ENCODE peak calls at places on chromosomes 3 and 15, in seven cellular contexts. One of them, this sample, is unnamed.
A peak's percentile ranks its signal among the peaks of the same experiment; 100 is the strongest.

GRCh38 chr3:164407111-164407510 is 671.2 kb downstream of the SI start:
- DNase-seq in mesendoderm: no peak
- DNase-seq in neuronal stem cell: no peak
- DNase-seq in mesenchymal stem cell: no peak
- DNase-seq in H9: no peak
- DNase-seq in H1: no peak
- DNase-seq in trophoblast cell: no peak
- DNase-seq in this sample: no peak

GRCh38 chr3:55868347-55868746 is 381.2 kb upstream of the WNT5A start:
- DNase-seq in mesendoderm: peak; percentile 33
- DNase-seq in neuronal stem cell: no peak
- DNase-seq in mesenchymal stem cell: no peak
- DNase-seq in H9: no peak
- DNase-seq in H1: no peak
- DNase-seq in trophoblast cell: no peak
- DNase-seq in this sample: no peak

GRCh38 chr3:186524616-186525015 is 19.6 kb downstream of the CRYGS start:
- DNase-seq in mesendoderm: no peak
- DNase-seq in neuronal stem cell: no peak
- DNase-seq in mesenchymal stem cell: no peak
- DNase-seq in H9: no peak
- DNase-seq in H1: no peak
- DNase-seq in trophoblast cell: no peak
- DNase-seq in this sample: no peak

GRCh38 chr3:171286580-171287249 is 173.5 kb downstream of the TNIK start:
- DNase-seq in mesendoderm: no peak
- DNase-seq in neuronal stem cell: no peak
- DNase-seq in mesenchymal stem cell: peak; percentile 72
- DNase-seq in H9: no peak
- DNase-seq in H1: no peak
- DNase-seq in trophoblast cell: no peak
- DNase-seq in this sample: no peak

GRCh38 chr15:81118361-81118760 is 15.7 kb upstream of the CFAP161 start:
- DNase-seq in mesendoderm: no peak
- DNase-seq in neuronal stem cell: no peak
- DNase-seq in mesenchymal stem cell: no peak
- DNase-seq in H9: peak; percentile 34
- DNase-seq in H1: no peak
- DNase-seq in trophoblast cell: no peak
- DNase-seq in this sample: no peak

GRCh38 chr15:34331809-34332208 is 5.8 kb downstream of the SLC12A6 start:
- DNase-seq in mesendoderm: no peak
- DNase-seq in neuronal stem cell: no peak
- DNase-seq in mesenchymal stem cell: no peak
- DNase-seq in H9: no peak
- DNase-seq in H1: no peak
- DNase-seq in trophoblast cell: no peak
- DNase-seq in this sample: no peak

GRCh38 chr3:129021140-129021551 is 20.0 kb downstream of the EFCC1 start:
- DNase-seq in mesendoderm: no peak
- DNase-seq in neuronal stem cell: no peak
- DNase-seq in mesenchymal stem cell: peak; percentile 93
- DNase-seq in H9: no peak
- DNase-seq in H1: no peak
- DNase-seq in trophoblast cell: no peak
- DNase-seq in this sample: peak; percentile 83

GRCh38 chr3:69500604-69501003 is 114.7 kb upstream of the FRMD4B start:
- DNase-seq in mesendoderm: no peak
- DNase-seq in neuronal stem cell: no peak
- DNase-seq in mesenchymal stem cell: no peak
- DNase-seq in H9: no peak
- DNase-seq in H1: no peak
- DNase-seq in trophoblast cell: peak; percentile 14
- DNase-seq in this sample: no peak

GRCh38 chr3:132553811-132554210 is 43.3 kb upstream of the ACKR4 start:
- DNase-seq in mesendoderm: no peak
- DNase-seq in neuronal stem cell: no peak
- DNase-seq in mesenchymal stem cell: no peak
- DNase-seq in H9: no peak
- DNase-seq in H1: no peak
- DNase-seq in trophoblast cell: no peak
- DNase-seq in this sample: no peak

GRCh38 chr15:57476533-57476975 is 100.2 kb downstream of the CGNL1 start:
- DNase-seq in mesendoderm: no peak
- DNase-seq in neuronal stem cell: no peak
- DNase-seq in mesenchymal stem cell: peak; percentile 70
- DNase-seq in H9: no peak
- DNase-seq in H1: no peak
- DNase-seq in trophoblast cell: no peak
- DNase-seq in this sample: peak; percentile 70

GRCh38 chr15:100879461-100880138 is at the start of gene ALDH1A3:
- DNase-seq in mesendoderm: no peak
- DNase-seq in neuronal stem cell: no peak
- DNase-seq in mesenchymal stem cell: peak; percentile 48
- DNase-seq in H9: peak; percentile 52
- DNase-seq in H1: no peak
- DNase-seq in trophoblast cell: no peak
- DNase-seq in this sample: peak; percentile 16

GRCh38 chr3:107249132-107249531 is 128.1 kb upstream of the CCDC54 start:
- DNase-seq in mesendoderm: no peak
- DNase-seq in neuronal stem cell: no peak
- DNase-seq in mesenchymal stem cell: no peak
- DNase-seq in H9: no peak
- DNase-seq in H1: no peak
- DNase-seq in trophoblast cell: no peak
- DNase-seq in this sample: no peak

GRCh38 chr3:15805756-15806266 is 8.0 kb upstream of the ANKRD28 start:
- DNase-seq in mesendoderm: no peak
- DNase-seq in neuronal stem cell: no peak
- DNase-seq in mesenchymal stem cell: peak; percentile 95
- DNase-seq in H9: no peak
- DNase-seq in H1: no peak
- DNase-seq in trophoblast cell: peak; percentile 52
- DNase-seq in this sample: peak; percentile 89

GRCh38 chr3:81910244-81910852 is 148.9 kb upstream of the GBE1 start:
- DNase-seq in mesendoderm: peak; percentile 36
- DNase-seq in neuronal stem cell: peak; percentile 26
- DNase-seq in mesenchymal stem cell: peak; percentile 40
- DNase-seq in H9: no peak
- DNase-seq in H1: no peak
- DNase-seq in trophoblast cell: no peak
- DNase-seq in this sample: peak; percentile 21

DNA sequence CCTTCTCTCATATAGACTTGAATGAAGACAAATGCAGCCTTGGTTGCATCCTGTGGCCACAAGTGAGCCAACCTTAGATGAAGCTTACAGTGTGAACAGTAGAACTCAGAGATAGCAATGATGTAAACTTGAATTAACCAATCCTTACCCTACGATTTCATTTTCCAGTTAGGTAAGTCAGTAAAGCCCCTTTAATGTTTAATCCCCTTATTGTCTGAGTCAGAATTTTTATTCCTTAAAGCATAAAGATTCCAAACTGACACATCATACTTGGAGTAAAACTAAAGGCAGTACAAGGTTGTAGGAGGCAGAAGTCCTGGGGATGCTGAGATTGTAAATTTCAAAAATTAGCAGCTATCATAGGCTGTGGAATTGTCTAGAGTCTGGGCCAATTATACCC is 507.8 kb upstream of the DPH6 start:
- DNase-seq in mesendoderm: no peak
- DNase-seq in neuronal stem cell: no peak
- DNase-seq in mesenchymal stem cell: no peak
- DNase-seq in H9: no peak
- DNase-seq in H1: no peak
- DNase-seq in trophoblast cell: no peak
- DNase-seq in this sample: peak; percentile 37
- H3K79me1 ChIP-seq in mesendoderm: no peaks in the 10 kb centered on the region
- H3K79me1 ChIP-seq in neuronal stem cell: no peaks in the 10 kb centered on the region
- H3K79me1 ChIP-seq in mesenchymal stem cell: no peaks in the 10 kb centered on the region
- H3K79me1 ChIP-seq in H9: no peaks in the 10 kb centered on the region
- H3K79me1 ChIP-seq in H1: no peaks in the 10 kb centered on the region
- H3K79me1 ChIP-seq in trophoblast cell: no peaks in the 10 kb centered on the region
- H3K79me1 ChIP-seq in this sample: no peaks in the 10 kb centered on the region

DNA sequence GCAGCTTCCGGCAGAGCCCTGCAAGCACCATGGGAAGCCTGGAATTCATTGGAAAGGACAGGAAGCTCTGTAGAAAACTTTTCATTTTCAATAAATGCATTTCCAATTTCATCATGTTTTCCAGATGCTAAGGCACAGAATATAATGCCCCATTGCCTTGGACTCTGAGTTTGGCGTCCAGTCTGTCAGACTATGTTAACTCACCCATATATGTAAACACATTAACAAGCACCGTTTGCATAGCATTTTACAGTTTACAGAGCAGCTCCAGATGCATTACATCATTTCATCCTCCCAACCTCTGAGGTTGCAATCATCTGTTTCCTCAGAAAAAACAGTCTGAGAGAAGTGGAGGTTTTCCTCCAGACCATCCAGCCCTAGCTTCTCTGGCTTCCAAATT is 26.3 kb downstream of the CYP19A1 start:
- DNase-seq in mesendoderm: no peak
- DNase-seq in neuronal stem cell: no peak
- DNase-seq in mesenchymal stem cell: peak; percentile 46
- DNase-seq in H9: no peak
- DNase-seq in H1: no peak
- DNase-seq in trophoblast cell: no peak
- DNase-seq in this sample: peak; percentile 71
- H3K79me1 ChIP-seq in mesendoderm: no peaks in the 10 kb centered on the region
- H3K79me1 ChIP-seq in neuronal stem cell: no peaks in the 10 kb centered on the region
- H3K79me1 ChIP-seq in mesenchymal stem cell: no peaks in the 10 kb centered on the region
- H3K79me1 ChIP-seq in H9: no peaks in the 10 kb centered on the region
- H3K79me1 ChIP-seq in H1: no peaks in the 10 kb centered on the region
- H3K79me1 ChIP-seq in trophoblast cell: peaks cover 23% of the 10 kb centered on the region
- H3K79me1 ChIP-seq in this sample: no peaks in the 10 kb centered on the region

GRCh38 chr3:97439373-97439772 is 325.2 kb upstream of the ARL6 start:
- DNase-seq in mesendoderm: peak; percentile 19
- DNase-seq in neuronal stem cell: peak; percentile 14
- DNase-seq in mesenchymal stem cell: no peak
- DNase-seq in H9: no peak
- DNase-seq in H1: no peak
- DNase-seq in trophoblast cell: no peak
- DNase-seq in this sample: no peak
- H3K79me1 ChIP-seq in mesendoderm: no peaks in the 10 kb centered on the region
- H3K79me1 ChIP-seq in neuronal stem cell: no peaks in the 10 kb centered on the region
- H3K79me1 ChIP-seq in mesenchymal stem cell: no peaks in the 10 kb centered on the region
- H3K79me1 ChIP-seq in H9: no peaks in the 10 kb centered on the region
- H3K79me1 ChIP-seq in H1: no peaks in the 10 kb centered on the region
- H3K79me1 ChIP-seq in trophoblast cell: no peaks in the 10 kb centered on the region
- H3K79me1 ChIP-seq in this sample: no peaks in the 10 kb centered on the region

GRCh38 chr3:150449169-150449721 is 41.1 kb downstream of the TSC22D2 start:
- DNase-seq in mesendoderm: no peak
- DNase-seq in neuronal stem cell: no peak
- DNase-seq in mesenchymal stem cell: peak; percentile 81
- DNase-seq in H9: no peak
- DNase-seq in H1: no peak
- DNase-seq in trophoblast cell: no peak
- DNase-seq in this sample: peak; percentile 85
- H3K79me1 ChIP-seq in mesendoderm: peaks cover 4% of the 10 kb centered on the region
- H3K79me1 ChIP-seq in neuronal stem cell: peaks cover 2% of the 10 kb centered on the region
- H3K79me1 ChIP-seq in mesenchymal stem cell: no peaks in the 10 kb centered on the region
- H3K79me1 ChIP-seq in H9: no peaks in the 10 kb centered on the region
- H3K79me1 ChIP-seq in H1: no peaks in the 10 kb centered on the region
- H3K79me1 ChIP-seq in trophoblast cell: peaks cover 3% of the 10 kb centered on the region
- H3K79me1 ChIP-seq in this sample: peaks cover 48% of the 10 kb centered on the region

GRCh38 chr3:127247292-127247691 is 40.6 kb downstream of the PRR20G start:
- DNase-seq in mesendoderm: peak; percentile 12
- DNase-seq in neuronal stem cell: no peak
- DNase-seq in mesenchymal stem cell: no peak
- DNase-seq in H9: no peak
- DNase-seq in H1: no peak
- DNase-seq in trophoblast cell: no peak
- DNase-seq in this sample: no peak
- H3K79me1 ChIP-seq in mesendoderm: no peaks in the 10 kb centered on the region
- H3K79me1 ChIP-seq in neuronal stem cell: no peaks in the 10 kb centered on the region
- H3K79me1 ChIP-seq in mesenchymal stem cell: no peaks in the 10 kb centered on the region
- H3K79me1 ChIP-seq in H9: no peaks in the 10 kb centered on the region
- H3K79me1 ChIP-seq in H1: no peaks in the 10 kb centered on the region
- H3K79me1 ChIP-seq in trophoblast cell: no peaks in the 10 kb centered on the region
- H3K79me1 ChIP-seq in this sample: no peaks in the 10 kb centered on the region

GRCh38 chr3:97705739-97706138 is 58.8 kb upstream of the ARL6 start:
- DNase-seq in mesendoderm: no peak
- DNase-seq in neuronal stem cell: no peak
- DNase-seq in mesenchymal stem cell: no peak
- DNase-seq in H9: no peak
- DNase-seq in H1: no peak
- DNase-seq in trophoblast cell: no peak
- DNase-seq in this sample: no peak

GRCh38 chr3:97713634-97714033 is 50.9 kb upstream of the ARL6 start:
- DNase-seq in mesendoderm: no peak
- DNase-seq in neuronal stem cell: no peak
- DNase-seq in mesenchymal stem cell: no peak
- DNase-seq in H9: no peak
- DNase-seq in H1: no peak
- DNase-seq in trophoblast cell: no peak
- DNase-seq in this sample: no peak

GRCh38 chr3:97712919-97713318 is 51.6 kb upstream of the ARL6 start:
- DNase-seq in mesendoderm: no peak
- DNase-seq in neuronal stem cell: no peak
- DNase-seq in mesenchymal stem cell: no peak
- DNase-seq in H9: no peak
- DNase-seq in H1: no peak
- DNase-seq in trophoblast cell: no peak
- DNase-seq in this sample: no peak

DNA sequence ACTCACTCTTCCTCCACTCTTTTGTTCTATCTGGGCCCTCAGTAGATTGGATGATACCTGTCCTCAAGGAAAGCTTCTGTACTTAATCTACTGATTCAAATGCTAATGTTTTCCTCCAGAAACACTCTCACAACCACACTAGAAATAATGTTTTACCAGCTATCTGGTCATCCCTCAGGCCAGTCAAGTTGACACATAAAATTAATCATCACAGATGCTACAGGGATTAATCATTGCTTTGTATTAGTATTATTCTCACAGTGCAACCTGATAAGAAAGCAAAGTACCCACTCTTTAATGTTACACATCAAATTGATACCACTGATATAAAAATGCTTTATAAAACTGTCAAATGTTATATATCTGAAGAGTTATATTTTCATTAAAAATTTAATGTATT is 52.9 kb upstream of the ARL6 start:
- DNase-seq in mesendoderm: no peak
- DNase-seq in neuronal stem cell: no peak
- DNase-seq in mesenchymal stem cell: no peak
- DNase-seq in H9: no peak
- DNase-seq in H1: no peak
- DNase-seq in trophoblast cell: no peak
- DNase-seq in this sample: no peak
- H3K79me1 ChIP-seq in mesendoderm: no peaks in the 10 kb centered on the region
- H3K79me1 ChIP-seq in neuronal stem cell: no peaks in the 10 kb centered on the region
- H3K79me1 ChIP-seq in mesenchymal stem cell: no peaks in the 10 kb centered on the region
- H3K79me1 ChIP-seq in H9: no peaks in the 10 kb centered on the region
- H3K79me1 ChIP-seq in H1: no peaks in the 10 kb centered on the region
- H3K79me1 ChIP-seq in trophoblast cell: no peaks in the 10 kb centered on the region
- H3K79me1 ChIP-seq in this sample: no peaks in the 10 kb centered on the region

GRCh38 chr15:28130651-28131050 is 31.5 kb upstream of the OCA2 start:
- DNase-seq in mesendoderm: no peak
- DNase-seq in neuronal stem cell: no peak
- DNase-seq in mesenchymal stem cell: no peak
- DNase-seq in H9: no peak
- DNase-seq in H1: no peak
- DNase-seq in trophoblast cell: no peak
- DNase-seq in this sample: no peak
- H3K79me1 ChIP-seq in mesendoderm: no peaks in the 10 kb centered on the region
- H3K79me1 ChIP-seq in neuronal stem cell: no peaks in the 10 kb centered on the region
- H3K79me1 ChIP-seq in mesenchymal stem cell: peaks cover 30% of the 10 kb centered on the region
- H3K79me1 ChIP-seq in H9: no peaks in the 10 kb centered on the region
- H3K79me1 ChIP-seq in H1: peaks cover 2% of the 10 kb centered on the region
- H3K79me1 ChIP-seq in trophoblast cell: no peaks in the 10 kb centered on the region
- H3K79me1 ChIP-seq in this sample: no peaks in the 10 kb centered on the region